ENCODE peak calls at places on chromosomes 13 and 19, in five cellular contexts. M, G, N, Q and F are unnamed samples.

GRCh38 chr13:99958402-99959126 is 13.0 kb downstream of the ZIC5 start:
- DNase-seq in M (no peak), G (no peak), N (no peak), Q (no peak), F (no peak)

GRCh38 chr19:4369888-4370260 is 26.5 kb downstream of the MPND start:
- DNase-seq in N (peak), M (peak), Q (no peak), G (peak), F (peak)

GRCh38 chr13:92769064-92769463 is 457.5 kb upstream of the GPC6 start:
- DNase-seq in N (no peak), G (no peak), M (no peak), Q (no peak), F (no peak)

GRCh38 chr13:40565282-40566148 is 100.9 kb downstream of the FOXO1 start:
- DNase-seq in Q (peak), N (no peak), M (no peak), G (no peak), F (no peak)

GRCh38 chr19:11982526-11982925 is 17.7 kb downstream of the ZNF763 start:
- DNase-seq in N (no peak), G (no peak), Q (peak), M (no peak), F (no peak)

GRCh38 chr19:40053491-40053890 is 2.5 kb downstream of the ZNF780B start:
- DNase-seq in G (no peak), Q (no peak), N (no peak), M (no peak), F (no peak)

GRCh38 chr13:21825186-21825585 is 154.3 kb downstream of the FGF9 start:
- DNase-seq in Q (no peak), N (peak), G (no peak), M (no peak), F (no peak)

GRCh38 chr19:44939668-44940067 is 2.4 kb upstream of the APOC4 start:
- DNase-seq in Q (no peak), G (no peak), M (no peak), N (no peak), F (no peak)

GRCh38 chr13:26965976-26966375 is 205.4 kb upstream of the GPR12 start:
- DNase-seq in M (no peak), G (peak), Q (no peak), N (no peak), F (no peak)

GRCh38 chr19:2289714-2290435 is 7.9 kb upstream of the PEAK3 start:
- DNase-seq in Q (peak), G (no peak), M (no peak), N (no peak), F (no peak)

GRCh38 chr19:1076951-1077350 is 10.0 kb downstream of the ARHGAP45 start:
- DNase-seq in G (no peak), N (no peak), M (no peak), Q (no peak), F (peak)

GRCh38 chr19:49809155-49809986 is 3.7 kb downstream of the FUZ start:
- DNase-seq in M (no peak), N (peak), Q (peak), G (no peak), F (peak)

GRCh38 chr19:10353793-10354391 is 14.5 kb upstream of the ICAM3 start:
- DNase-seq in N (peak), G (no peak), M (no peak), Q (peak), F (peak)

GRCh38 chr13:40403509-40404241 is 262.8 kb downstream of the FOXO1 start:
- DNase-seq in N (no peak), G (no peak), M (no peak), Q (no peak), F (no peak)

GRCh38 chr13:23696610-23697009 is 126.4 kb downstream of the TNFRSF19 start:
- DNase-seq in M (no peak), G (no peak), N (no peak), Q (no peak), F (no peak)

GRCh38 chr13:70732611-70733010 is 624.4 kb upstream of the KLHL1 start:
- DNase-seq in N (no peak), M (no peak), Q (no peak), G (peak), F (no peak)

GRCh38 chr13:44132710-44133109 is 240.9 kb upstream of the SERP2 start:
- DNase-seq in G (no peak), N (peak), Q (peak), M (no peak), F (no peak)

GRCh38 chr13:60146491-60146890 is 17.2 kb downstream of the DIAPH3 start:
- DNase-seq in Q (no peak), M (no peak), N (no peak), G (no peak), F (no peak)

GRCh38 chr13:103952183-103952582 is 886.0 kb upstream of the SLC10A2 start:
- DNase-seq in Q (peak), N (no peak), G (no peak), M (no peak), F (no peak)

GRCh38 chr19:21677696-21678418 is 89.5 kb downstream of the ZNF100 start:
- DNase-seq in M (no peak), G (no peak), N (no peak), Q (no peak), F (no peak)

GRCh38 chr13:33262997-33263396 is 22.6 kb downstream of the STARD13 start:
- DNase-seq in N (no peak), Q (no peak), M (no peak), G (no peak), F (no peak)

GRCh38 chr19:16078311-16078758 is 2.0 kb downstream of the TPM4 start:
- DNase-seq in M (no peak), N (peak), Q (peak), G (no peak), F (no peak)